ENCODE peak calls at places on chromosomes 2 and 18, in six cellular contexts. V, W, X, S, E and I are unnamed samples.
A peak's percentile ranks its signal among the peaks of the same experiment; 100 is the strongest.

GRCh38 chr2:144082777-144083176 is 437.1 kb downstream of the ZEB2 start:
- DNase-seq in X (no peak), E (no peak), V (no peak), S (no peak), W (no peak), I (no peak)

GRCh38 chr2:63078852-63079606 is 28.4 kb downstream of the OTX1 start:
- DNase-seq in S (peak; percentile 24), X (peak; percentile 73), W (no peak), E (peak; percentile 78), V (no peak), I (no peak)

GRCh38 chr2:173571021-173571821 is 216.5 kb downstream of the CDCA7 start:
- DNase-seq in W (peak; percentile 8), X (peak; percentile 66), S (no peak), V (peak; percentile 39), E (no peak), I (peak; percentile 33)

GRCh38 chr2:30164131-30164925 is 17.5 kb downstream of the YPEL5 start:
- DNase-seq in S (no peak), W (no peak), E (no peak), V (peak; percentile 19), X (peak; percentile 25), I (no peak)

GRCh38 chr18:63046375-63046774 is 273.2 kb downstream of the BCL2 start:
- DNase-seq in W (no peak), V (no peak), E (no peak), X (no peak), S (no peak), I (no peak)

GRCh38 chr2:114661926-114662670 is 219.7 kb downstream of the DPP10 start:
- DNase-seq in W (no peak), V (no peak), E (peak; percentile 47), X (peak; percentile 34), S (no peak), I (no peak)

GRCh38 chr2:163565192-163565591 is 170.6 kb downstream of the FIGN start:
- DNase-seq in W (no peak), V (no peak), S (no peak), X (no peak), E (no peak), I (no peak)

GRCh38 chr2:42567806-42568429 is 514 bp upstream of the MTA3 start:
- DNase-seq in V (no peak), E (peak; percentile 85), S (no peak), W (peak; percentile 50), X (peak; percentile 87), I (peak; percentile 60)

GRCh38 chr2:166127217-166128155 is at the start of gene SCN1A:
- DNase-seq in E (no peak), X (peak; percentile 50), W (peak; percentile 18), S (no peak), V (peak; percentile 56), I (peak; percentile 49)

GRCh38 chr18:54075681-54076080 is 148.8 kb downstream of the MBD2 start:
- DNase-seq in S (peak; percentile 3), W (no peak), E (no peak), X (no peak), V (no peak), I (no peak)

GRCh38 chr2:208643145-208643544 is 236.6 kb downstream of the PTH2R start:
- DNase-seq in S (no peak), W (no peak), E (no peak), X (no peak), V (no peak), I (no peak)

GRCh38 chr18:49562481-49563129 is 748 bp downstream of the LIPG start:
- DNase-seq in W (no peak), S (no peak), X (peak; percentile 46), V (no peak), E (peak; percentile 53), I (peak; percentile 66)

GRCh38 chr18:49564435-49564834 is 2.6 kb downstream of the LIPG start:
- DNase-seq in X (no peak), V (no peak), W (no peak), S (no peak), E (no peak), I (no peak)

GRCh38 chr18:49563130-49563540 is 1.3 kb downstream of the LIPG start:
- DNase-seq in V (no peak), W (no peak), X (no peak), S (peak; percentile 83), E (no peak), I (peak; percentile 45)

GRCh38 chr18:49565101-49565500 is 3.2 kb downstream of the LIPG start:
- DNase-seq in S (no peak), V (no peak), W (no peak), X (no peak), E (no peak), I (no peak)

DNA sequence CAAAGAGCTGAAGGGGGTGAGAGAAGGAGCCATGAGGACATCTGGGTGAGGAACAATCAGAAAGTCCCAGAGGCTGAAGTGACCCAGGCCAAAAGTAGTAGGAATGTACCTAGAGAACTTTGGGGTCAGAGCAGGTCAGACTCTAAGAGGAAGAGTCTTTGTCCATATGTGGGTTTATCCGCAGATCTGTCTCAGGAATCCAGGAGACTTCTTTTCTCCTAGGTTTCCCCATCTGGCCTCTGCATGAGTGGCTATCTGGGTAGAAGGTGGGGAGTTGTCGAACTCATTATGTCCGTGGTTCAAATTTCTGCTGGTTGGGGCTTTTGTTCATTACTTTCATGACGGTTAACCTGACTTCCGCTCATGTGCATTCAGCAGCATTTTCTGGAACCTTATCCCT is 1.8 kb downstream of the LIPG start:
- DNase-seq in E (no peak), S (peak; percentile 78), V (no peak), X (no peak), W (no peak), I (no peak)
- H3K4me3 ChIP-seq in E (no peak overlapping the region), S (no peak overlapping the region), V (no peak overlapping the region), X (peak overlapping the region; percentile 65), W (no peak overlapping the region), I (no peak overlapping the region)

GRCh38 chr18:77374106-77374505 is 124.5 kb downstream of the GALR1 start:
- DNase-seq in V (no peak), S (no peak), X (no peak), E (no peak), W (no peak), I (no peak)

GRCh38 chr18:77376733-77377094 is 127.1 kb downstream of the GALR1 start:
- DNase-seq in W (no peak), S (no peak), E (no peak), V (no peak), X (no peak), I (no peak)

GRCh38 chr18:77377813-77378212 is 128.2 kb downstream of the GALR1 start:
- DNase-seq in V (no peak), W (no peak), X (no peak), S (no peak), E (no peak), I (no peak)

GRCh38 chr18:77379976-77380375 is 130.3 kb downstream of the GALR1 start:
- DNase-seq in W (no peak), E (no peak), S (no peak), V (no peak), X (no peak), I (no peak)

DNA sequence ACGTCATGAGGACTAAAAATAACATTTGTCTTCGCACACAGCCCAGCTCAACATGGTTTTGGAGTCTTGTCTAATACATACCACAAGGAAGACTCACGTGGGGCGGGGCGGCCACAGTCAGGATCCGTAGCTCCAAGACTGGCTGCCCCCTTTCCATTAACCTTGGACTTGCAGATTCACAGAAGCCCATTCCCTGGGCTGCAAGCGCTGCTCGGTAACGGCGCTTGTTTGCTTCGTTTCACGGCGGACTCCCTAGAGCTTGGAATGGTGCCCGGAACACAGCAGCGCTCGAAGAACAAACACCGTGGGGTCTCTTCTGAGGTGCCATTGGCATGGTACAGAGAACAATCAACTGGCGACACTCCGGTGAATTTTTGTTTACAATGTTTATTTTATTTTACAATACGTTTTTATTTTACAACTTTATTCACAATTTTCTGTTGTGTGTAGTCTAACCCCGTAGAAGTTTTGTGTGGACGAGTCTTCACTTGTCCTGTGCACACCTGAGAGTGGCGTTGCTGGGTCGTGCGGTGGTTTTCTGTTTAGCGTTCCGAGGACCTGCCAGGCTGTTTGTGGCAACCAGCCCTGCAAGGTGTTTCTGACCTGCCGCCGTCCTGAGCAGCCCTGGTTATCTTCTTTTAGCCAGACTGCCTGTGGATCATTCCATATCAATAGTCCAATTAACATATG is 126.5 kb downstream of the GALR1 start:
- DNase-seq in E (no peak), V (no peak), S (no peak), W (no peak), X (no peak), I (no peak)
- H3K4ac ChIP-seq in E (no peak overlapping the region), V (no peak overlapping the region), S (no peak overlapping the region), W (no peak overlapping the region), X (no peak overlapping the region), I (no peak overlapping the region)

DNA sequence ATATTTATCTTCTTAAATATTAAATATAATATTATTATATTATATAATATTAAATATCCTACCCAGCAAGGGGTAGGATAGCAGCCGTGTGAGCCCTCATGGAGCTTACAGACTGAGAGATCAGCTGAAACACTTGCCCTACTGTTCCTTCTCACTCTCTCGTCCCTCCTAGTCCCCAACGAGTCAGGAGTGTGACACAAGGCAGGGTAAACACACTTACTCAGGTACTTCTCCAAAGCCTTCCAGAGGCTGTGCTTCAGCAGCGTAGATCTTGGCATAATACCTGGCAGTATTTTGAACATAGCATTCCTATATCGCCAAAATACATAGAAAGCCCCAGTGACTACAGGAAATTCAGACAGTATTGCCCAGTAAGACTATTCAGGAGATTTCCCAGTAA is 114.1 kb downstream of the ALPK2 start:
- DNase-seq in X (no peak), W (no peak), V (no peak), E (no peak), S (no peak), I (no peak)
- H3K4me3 ChIP-seq in X (no peak overlapping the region), W (no peak overlapping the region), V (no peak overlapping the region), E (no peak overlapping the region), S (no peak overlapping the region), I (no peak overlapping the region)

GRCh38 chr2:234980476-234981187 is 28.8 kb downstream of the SH3BP4 start:
- DNase-seq in E (no peak), W (no peak), X (no peak), S (no peak), V (no peak), I (peak; percentile 72)

GRCh38 chr2:234981197-234982095 is 29.6 kb downstream of the SH3BP4 start:
- DNase-seq in S (peak; percentile 95), V (peak; percentile 100), E (peak; percentile 64), W (peak; percentile 54), X (peak; percentile 99), I (peak; percentile 99)

GRCh38 chr2:234983011-234983726 is 31.4 kb downstream of the SH3BP4 start:
- DNase-seq in W (no peak), V (no peak), S (no peak), E (no peak), X (no peak), I (no peak)

GRCh38 chr2:234979204-234980167 is 27.7 kb downstream of the SH3BP4 start:
- DNase-seq in W (no peak), X (peak; percentile 90), E (no peak), S (peak; percentile 54), V (peak; percentile 44), I (peak; percentile 90)

DNA sequence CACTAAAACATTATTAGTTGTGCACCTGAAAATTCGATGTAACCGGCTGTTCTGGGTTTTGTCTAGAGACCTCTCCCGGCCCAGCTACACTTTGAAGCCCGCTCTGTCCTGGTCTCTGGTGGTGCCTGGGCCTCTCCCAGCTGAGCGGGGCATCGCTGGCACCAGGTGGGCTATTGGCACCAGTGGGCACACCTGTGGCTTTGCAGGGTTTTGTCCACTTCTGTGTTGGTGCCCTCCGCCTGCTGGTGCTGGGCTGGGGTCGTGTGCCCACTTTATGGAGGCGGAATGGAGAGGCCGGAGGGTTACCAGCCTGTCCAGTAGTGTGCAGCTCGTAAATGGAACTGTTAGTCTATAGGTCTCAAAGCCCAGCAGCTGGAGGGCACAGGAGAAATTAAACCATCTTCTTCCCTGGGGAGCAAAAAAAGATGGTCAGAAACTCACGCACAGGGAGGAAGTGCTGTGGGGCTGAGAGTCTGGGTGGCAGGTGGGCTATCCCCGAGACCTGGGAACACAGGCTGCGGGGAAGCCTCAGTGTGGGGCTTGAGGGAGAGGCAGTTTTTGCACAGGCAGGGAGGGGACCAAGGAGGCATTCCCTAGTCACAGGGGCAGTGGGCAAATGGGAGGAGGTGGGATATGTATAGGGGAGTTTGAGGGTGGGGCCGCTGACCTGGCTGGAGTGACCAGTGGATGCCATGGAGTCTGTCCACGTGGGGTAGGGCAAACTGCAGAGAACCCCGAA is 30.4 kb downstream of the SH3BP4 start:
- DNase-seq in V (no peak), E (no peak), W (no peak), X (no peak), S (no peak), I (no peak)
- H3K4ac ChIP-seq in V (peak overlapping the region; percentile 91), E (no peak overlapping the region), W (no peak overlapping the region), X (peak overlapping the region; percentile 49), S (peak overlapping the region; percentile 71), I (peak overlapping the region; percentile 96)